ENCODE peak calls at places on chromosome 4, in six cellular contexts. One of them, this sample, is unnamed.

GRCh38 chr4:128597515-128597914 is 212.0 kb upstream of the JADE1 start:
- DNase-seq in HepG2: no peak
- DNase-seq in suprapubic skin: no peak
- DNase-seq in foreskin keratinocyte: no peak
- DNase-seq in fibroblast of lung: no peak
- DNase-seq in thoracic aorta: no peak
- DNase-seq in this sample: no peak

GRCh38 chr4:8280876-8281440 is 11.4 kb downstream of the HTRA3 start:
- DNase-seq in HepG2: no peak
- DNase-seq in suprapubic skin: no peak
- DNase-seq in foreskin keratinocyte: no peak
- DNase-seq in fibroblast of lung: no peak
- DNase-seq in thoracic aorta: no peak
- DNase-seq in this sample: no peak

GRCh38 chr4:47577779-47578553 is 92.9 kb downstream of the ATP10D start:
- DNase-seq in HepG2: no peak
- DNase-seq in suprapubic skin: no peak
- DNase-seq in foreskin keratinocyte: no peak
- DNase-seq in fibroblast of lung: peak
- DNase-seq in thoracic aorta: no peak
- DNase-seq in this sample: no peak

GRCh38 chr4:77798385-77798784 is 20.8 kb downstream of the CNOT6L start:
- DNase-seq in HepG2: no peak
- DNase-seq in suprapubic skin: no peak
- DNase-seq in foreskin keratinocyte: no peak
- DNase-seq in fibroblast of lung: no peak
- DNase-seq in thoracic aorta: no peak
- DNase-seq in this sample: no peak

GRCh38 chr4:2820216-2820982 is 23.2 kb upstream of the ADD1 start:
- DNase-seq in HepG2: no peak
- DNase-seq in suprapubic skin: no peak
- DNase-seq in foreskin keratinocyte: no peak
- DNase-seq in fibroblast of lung: no peak
- DNase-seq in thoracic aorta: no peak
- DNase-seq in this sample: no peak

GRCh38 chr4:42515156-42515884 is 118.0 kb downstream of the SHISA3 start:
- DNase-seq in HepG2: no peak
- DNase-seq in suprapubic skin: no peak
- DNase-seq in foreskin keratinocyte: no peak
- DNase-seq in fibroblast of lung: peak
- DNase-seq in thoracic aorta: no peak
- DNase-seq in this sample: no peak

GRCh38 chr4:153748378-153748777 is 11.4 kb downstream of the RNF175 start:
- DNase-seq in HepG2: no peak
- DNase-seq in suprapubic skin: no peak
- DNase-seq in foreskin keratinocyte: peak
- DNase-seq in fibroblast of lung: peak
- DNase-seq in thoracic aorta: peak
- DNase-seq in this sample: peak

GRCh38 chr4:165493359-165493758 is 114.6 kb downstream of the CPE start:
- DNase-seq in HepG2: peak
- DNase-seq in suprapubic skin: peak
- DNase-seq in foreskin keratinocyte: peak
- DNase-seq in fibroblast of lung: peak
- DNase-seq in thoracic aorta: no peak
- DNase-seq in this sample: peak

GRCh38 chr4:103091601-103092223 is 7.9 kb downstream of the BDH2 start:
- DNase-seq in HepG2: peak
- DNase-seq in suprapubic skin: no peak
- DNase-seq in foreskin keratinocyte: peak
- DNase-seq in fibroblast of lung: peak
- DNase-seq in thoracic aorta: no peak
- DNase-seq in this sample: no peak

GRCh38 chr4:48180234-48180633 is 46.2 kb upstream of the TXK start:
- DNase-seq in HepG2: no peak
- DNase-seq in suprapubic skin: no peak
- DNase-seq in foreskin keratinocyte: no peak
- DNase-seq in fibroblast of lung: peak
- DNase-seq in thoracic aorta: no peak
- DNase-seq in this sample: no peak

GRCh38 chr4:41363384-41363981 is 106.8 kb downstream of the UCHL1 start:
- DNase-seq in HepG2: no peak
- DNase-seq in suprapubic skin: no peak
- DNase-seq in foreskin keratinocyte: peak
- DNase-seq in fibroblast of lung: peak
- DNase-seq in thoracic aorta: no peak
- DNase-seq in this sample: peak

GRCh38 chr4:2937986-2938385 is 25.2 kb downstream of the NOP14 start:
- DNase-seq in HepG2: no peak
- DNase-seq in suprapubic skin: peak
- DNase-seq in foreskin keratinocyte: no peak
- DNase-seq in fibroblast of lung: no peak
- DNase-seq in thoracic aorta: peak
- DNase-seq in this sample: no peak

GRCh38 chr4:126441173-126441810 is 1126.5 kb downstream of the FAT4 start:
- DNase-seq in HepG2: no peak
- DNase-seq in suprapubic skin: no peak
- DNase-seq in foreskin keratinocyte: no peak
- DNase-seq in fibroblast of lung: no peak
- DNase-seq in thoracic aorta: no peak
- DNase-seq in this sample: no peak

GRCh38 chr4:112604590-112604989 is 32.1 kb downstream of the ZGRF1 start:
- DNase-seq in HepG2: peak
- DNase-seq in suprapubic skin: no peak
- DNase-seq in foreskin keratinocyte: peak
- DNase-seq in fibroblast of lung: peak
- DNase-seq in thoracic aorta: no peak
- DNase-seq in this sample: peak

GRCh38 chr4:85132117-85132516 is 165.6 kb upstream of the WDFY3 start:
- DNase-seq in HepG2: no peak
- DNase-seq in suprapubic skin: no peak
- DNase-seq in foreskin keratinocyte: no peak
- DNase-seq in fibroblast of lung: no peak
- DNase-seq in thoracic aorta: no peak
- DNase-seq in this sample: no peak

GRCh38 chr4:85128246-85129204 is 162.0 kb upstream of the WDFY3 start:
- DNase-seq in HepG2: no peak
- DNase-seq in suprapubic skin: no peak
- DNase-seq in foreskin keratinocyte: no peak
- DNase-seq in fibroblast of lung: no peak
- DNase-seq in thoracic aorta: no peak
- DNase-seq in this sample: no peak

GRCh38 chr4:85126991-85127591 is 160.6 kb upstream of the WDFY3 start:
- DNase-seq in HepG2: no peak
- DNase-seq in suprapubic skin: no peak
- DNase-seq in foreskin keratinocyte: no peak
- DNase-seq in fibroblast of lung: no peak
- DNase-seq in thoracic aorta: no peak
- DNase-seq in this sample: no peak

GRCh38 chr4:85125688-85126087 is 159.2 kb upstream of the WDFY3 start:
- DNase-seq in HepG2: no peak
- DNase-seq in suprapubic skin: no peak
- DNase-seq in foreskin keratinocyte: no peak
- DNase-seq in fibroblast of lung: no peak
- DNase-seq in thoracic aorta: no peak
- DNase-seq in this sample: no peak

GRCh38 chr4:85127653-85128052 is 161.2 kb upstream of the WDFY3 start:
- DNase-seq in HepG2: peak
- DNase-seq in suprapubic skin: no peak
- DNase-seq in foreskin keratinocyte: peak
- DNase-seq in fibroblast of lung: peak
- DNase-seq in thoracic aorta: no peak
- DNase-seq in this sample: peak
- TF ChIP-seq CTCF in HepG2: peak
- TF ChIP-seq CTCF in suprapubic skin: no peak
- TF ChIP-seq CTCF in foreskin keratinocyte: peak
- TF ChIP-seq CTCF in fibroblast of lung: peak
- TF ChIP-seq CTCF in thoracic aorta: no peak
- TF ChIP-seq CTCF in this sample: peak

GRCh38 chr4:76194325-76194724 is 19.3 kb downstream of the SCARB2 start:
- DNase-seq in HepG2: no peak
- DNase-seq in suprapubic skin: no peak
- DNase-seq in foreskin keratinocyte: peak
- DNase-seq in fibroblast of lung: peak
- DNase-seq in thoracic aorta: no peak
- DNase-seq in this sample: peak
- H3K27ac ChIP-seq in HepG2: no peak
- H3K27ac ChIP-seq in suprapubic skin: peak
- H3K27ac ChIP-seq in foreskin keratinocyte: peak
- H3K27ac ChIP-seq in fibroblast of lung: peak
- H3K27ac ChIP-seq in thoracic aorta: peak
- H3K27ac ChIP-seq in this sample: peak

GRCh38 chr4:18571252-18571885 is 549.8 kb upstream of the LCORL start:
- DNase-seq in HepG2: peak
- DNase-seq in suprapubic skin: no peak
- DNase-seq in foreskin keratinocyte: no peak
- DNase-seq in fibroblast of lung: no peak
- DNase-seq in thoracic aorta: no peak
- DNase-seq in this sample: no peak

GRCh38 chr4:18570370-18570769 is 548.8 kb upstream of the LCORL start:
- DNase-seq in HepG2: peak
- DNase-seq in suprapubic skin: no peak
- DNase-seq in foreskin keratinocyte: no peak
- DNase-seq in fibroblast of lung: no peak
- DNase-seq in thoracic aorta: no peak
- DNase-seq in this sample: no peak

GRCh38 chr4:18566970-18567799 is 545.6 kb upstream of the LCORL start:
- DNase-seq in HepG2: peak
- DNase-seq in suprapubic skin: no peak
- DNase-seq in foreskin keratinocyte: no peak
- DNase-seq in fibroblast of lung: no peak
- DNase-seq in thoracic aorta: no peak
- DNase-seq in this sample: no peak

DNA sequence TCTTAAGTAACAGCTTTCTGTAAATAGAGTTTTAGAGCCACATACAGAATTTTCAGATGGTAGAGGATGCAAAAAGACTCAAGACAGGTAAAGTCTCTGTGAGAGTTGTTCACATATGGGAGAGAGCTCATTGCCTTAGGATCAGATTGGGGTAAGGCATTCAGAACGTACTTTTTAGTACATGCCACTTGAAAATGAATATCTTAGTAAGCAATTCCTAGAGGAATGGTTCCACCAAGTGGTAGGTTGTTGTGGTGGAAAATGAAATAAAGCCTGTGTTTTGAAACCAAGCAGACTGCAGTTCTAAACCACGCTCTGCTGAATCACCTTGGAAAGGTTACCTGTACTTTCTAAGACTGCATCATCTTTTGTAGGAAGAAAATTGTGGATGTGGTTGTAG is 547.0 kb upstream of the LCORL start:
- DNase-seq in HepG2: no peak
- DNase-seq in suprapubic skin: no peak
- DNase-seq in foreskin keratinocyte: peak
- DNase-seq in fibroblast of lung: no peak
- DNase-seq in thoracic aorta: no peak
- DNase-seq in this sample: no peak
- TF ChIP-seq CTCF in HepG2: peak
- TF ChIP-seq CTCF in suprapubic skin: no peak
- TF ChIP-seq CTCF in foreskin keratinocyte: no peak
- TF ChIP-seq CTCF in fibroblast of lung: no peak
- TF ChIP-seq CTCF in thoracic aorta: no peak
- TF ChIP-seq CTCF in this sample: no peak

GRCh38 chr4:159765402-159765801 is 662.5 kb downstream of the RAPGEF2 start:
- DNase-seq in HepG2: no peak
- DNase-seq in suprapubic skin: no peak
- DNase-seq in foreskin keratinocyte: peak
- DNase-seq in fibroblast of lung: no peak
- DNase-seq in thoracic aorta: no peak
- DNase-seq in this sample: peak

GRCh38 chr4:159770969-159771368 is 668.1 kb downstream of the RAPGEF2 start:
- DNase-seq in HepG2: no peak
- DNase-seq in suprapubic skin: no peak
- DNase-seq in foreskin keratinocyte: no peak
- DNase-seq in fibroblast of lung: no peak
- DNase-seq in thoracic aorta: no peak
- DNase-seq in this sample: no peak

GRCh38 chr4:159766241-159766640 is 663.4 kb downstream of the RAPGEF2 start:
- DNase-seq in HepG2: peak
- DNase-seq in suprapubic skin: no peak
- DNase-seq in foreskin keratinocyte: no peak
- DNase-seq in fibroblast of lung: no peak
- DNase-seq in thoracic aorta: no peak
- DNase-seq in this sample: no peak

GRCh38 chr4:159770398-159770797 is 667.5 kb downstream of the RAPGEF2 start:
- DNase-seq in HepG2: no peak
- DNase-seq in suprapubic skin: no peak
- DNase-seq in foreskin keratinocyte: no peak
- DNase-seq in fibroblast of lung: no peak
- DNase-seq in thoracic aorta: no peak
- DNase-seq in this sample: no peak

DNA sequence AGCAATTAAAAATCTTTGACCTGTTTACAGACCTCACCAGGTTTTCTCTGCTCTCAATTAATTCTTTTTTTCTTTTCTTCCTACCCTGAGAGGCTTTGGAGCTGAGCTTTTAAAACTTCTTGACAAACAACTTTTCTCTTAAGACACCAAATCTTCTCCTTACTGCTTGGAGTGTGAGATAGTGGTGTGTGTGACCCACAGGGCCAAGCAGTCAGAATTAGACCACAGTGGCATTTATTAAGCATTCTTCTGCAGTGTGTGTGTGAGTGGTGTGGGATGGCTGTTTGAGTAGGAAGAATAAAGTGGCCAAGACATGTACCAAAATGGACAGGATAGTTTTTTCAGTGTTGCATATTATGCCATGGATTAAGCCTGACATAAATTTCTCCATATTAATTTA is 665.1 kb downstream of the RAPGEF2 start:
- DNase-seq in HepG2: no peak
- DNase-seq in suprapubic skin: no peak
- DNase-seq in foreskin keratinocyte: peak
- DNase-seq in fibroblast of lung: no peak
- DNase-seq in thoracic aorta: no peak
- DNase-seq in this sample: no peak
- H3K27ac ChIP-seq in HepG2: no peak
- H3K27ac ChIP-seq in suprapubic skin: no peak
- H3K27ac ChIP-seq in foreskin keratinocyte: no peak
- H3K27ac ChIP-seq in fibroblast of lung: no peak
- H3K27ac ChIP-seq in thoracic aorta: no peak
- H3K27ac ChIP-seq in this sample: no peak

DNA sequence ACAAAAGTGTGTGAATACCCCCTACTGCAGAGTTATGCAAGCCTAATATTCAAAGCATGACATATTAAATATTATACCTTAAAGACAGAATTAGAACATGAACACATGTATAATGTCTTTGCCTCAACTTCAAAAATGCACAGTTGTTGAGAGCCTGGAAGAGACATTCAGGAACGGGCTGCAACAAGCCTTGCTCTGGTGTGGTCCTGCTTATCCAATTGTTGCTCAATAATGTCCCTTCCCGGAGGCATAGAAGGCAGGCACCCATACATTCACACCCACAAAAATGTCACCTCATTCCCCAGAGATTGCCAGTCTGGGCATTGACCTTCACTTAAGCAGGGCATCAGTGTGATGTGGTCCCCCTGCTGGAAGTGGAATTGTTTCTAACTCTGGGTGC is 238.8 kb downstream of the CBR4 start:
- DNase-seq in HepG2: no peak
- DNase-seq in suprapubic skin: no peak
- DNase-seq in foreskin keratinocyte: no peak
- DNase-seq in fibroblast of lung: no peak
- DNase-seq in thoracic aorta: no peak
- DNase-seq in this sample: no peak
- TF ChIP-seq CTCF in HepG2: no peak
- TF ChIP-seq CTCF in suprapubic skin: no peak
- TF ChIP-seq CTCF in foreskin keratinocyte: no peak
- TF ChIP-seq CTCF in fibroblast of lung: no peak
- TF ChIP-seq CTCF in thoracic aorta: no peak
- TF ChIP-seq CTCF in this sample: no peak